ENCODE peak calls at places on chromosomes 2 and 18, in six cellular contexts. J, X, I, G, K and B are unnamed samples.

GRCh38 chr2:133497261-133497893 is 70.9 kb downstream of the NCKAP5 start:
- DNase-seq in J (no peak), X (no peak), K (no peak), G (no peak), I (no peak), B (no peak)

GRCh38 chr2:141362311-141362710 is 768.5 kb downstream of the LRP1B start:
- DNase-seq in K (no peak), I (no peak), X (no peak), J (no peak), G (no peak), B (no peak)

GRCh38 chr18:31942301-31942998 is 478 bp downstream of the TRAPPC8 start:
- DNase-seq in K (peak), G (peak), I (peak), J (no peak), X (no peak), B (no peak)

GRCh38 chr2:112204411-112204810 is 50.4 kb downstream of the ZC3H8 start:
- DNase-seq in I (no peak), K (no peak), G (no peak), X (no peak), J (no peak), B (peak)

GRCh38 chr18:63788447-63789096 is 13.4 kb downstream of the SERPINB7 start:
- DNase-seq in I (no peak), X (peak), K (no peak), J (peak), G (no peak), B (no peak)

GRCh38 chr2:71174207-71174606 is 43.8 kb downstream of the MPHOSPH10 start:
- DNase-seq in G (no peak), J (no peak), I (no peak), K (no peak), X (no peak), B (no peak)

GRCh38 chr2:124066776-124067175 is 41.7 kb downstream of the CNTNAP5 start:
- DNase-seq in G (no peak), X (no peak), J (no peak), K (no peak), I (no peak), B (no peak)

GRCh38 chr2:140657657-140658056 is 1473.2 kb downstream of the LRP1B start:
- DNase-seq in X (no peak), I (no peak), J (no peak), K (no peak), G (no peak), B (no peak)

GRCh38 chr2:241379481-241380480 is 23.7 kb downstream of the FARP2 start:
- DNase-seq in I (no peak), G (no peak), J (no peak), X (no peak), K (no peak), B (no peak)

GRCh38 chr2:84856785-84857184 is 24.1 kb downstream of the TRABD2A start:
- DNase-seq in X (no peak), G (no peak), I (no peak), K (no peak), J (no peak), B (no peak)

GRCh38 chr18:9335255-9336045 is 877 bp downstream of the TWSG1 start:
- DNase-seq in J (no peak), I (no peak), K (no peak), G (no peak), X (no peak), B (no peak)

GRCh38 chr2:191165190-191165643 is 14.4 kb upstream of the STAT4 start:
- DNase-seq in K (no peak), G (no peak), J (no peak), X (no peak), I (no peak), B (peak)

GRCh38 chr2:224434618-224435017 is 32.7 kb upstream of the FAM124B start:
- DNase-seq in J (no peak), I (no peak), K (no peak), G (no peak), X (no peak), B (no peak)

GRCh38 chr2:197306691-197307030 is 3.9 kb downstream of the ANKRD44 start:
- DNase-seq in J (no peak), K (peak), X (no peak), G (peak), I (peak), B (no peak)

GRCh38 chr2:218081063-218081462 is 12.0 kb downstream of the RUFY4 start:
- DNase-seq in I (no peak), X (no peak), G (no peak), J (no peak), K (no peak), B (no peak)

GRCh38 chr2:126657636-126658315 is 1.8 kb downstream of the GYPC start:
- DNase-seq in K (peak), G (peak), J (peak), I (peak), X (peak), B (no peak)

GRCh38 chr2:224982910-224983688 is 59.2 kb downstream of the DOCK10 start:
- DNase-seq in G (peak), K (no peak), I (no peak), J (no peak), X (peak), B (no peak)

GRCh38 chr2:205754924-205755321 is 72.6 kb downstream of the NRP2 start:
- DNase-seq in I (no peak), X (no peak), J (no peak), G (no peak), K (no peak), B (peak)

GRCh38 chr18:12008181-12008767 is 27.0 kb downstream of the IMPA2 start:
- DNase-seq in G (no peak), I (peak), X (no peak), K (no peak), J (no peak), B (peak)

GRCh38 chr2:239108459-239108858 is 260.6 kb downstream of the TWIST2 start:
- DNase-seq in X (no peak), J (no peak), G (no peak), K (no peak), I (no peak), B (no peak)

GRCh38 chr18:28855524-28855923 is 678.6 kb upstream of the CDH2 start:
- DNase-seq in K (no peak), G (no peak), X (no peak), I (no peak), J (no peak), B (no peak)

GRCh38 chr2:223114917-223115316 is 62.9 kb downstream of the KCNE4 start:
- DNase-seq in I (no peak), G (no peak), J (no peak), K (no peak), X (no peak), B (no peak)

GRCh38 chr2:150619607-150620330 is 132.3 kb upstream of the RND3 start:
- DNase-seq in K (no peak), X (no peak), I (no peak), J (peak), G (no peak), B (no peak)

GRCh38 chr2:13056259-13056843 is 339.6 kb downstream of the TRIB2 start:
- DNase-seq in X (no peak), K (no peak), I (no peak), G (no peak), J (no peak), B (no peak)

GRCh38 chr2:241325257-241325656 is 9.5 kb downstream of the SEPTIN2 start:
- DNase-seq in G (no peak), X (no peak), I (no peak), K (no peak), J (no peak), B (no peak)

GRCh38 chr2:119758881-119759450 is 756 bp upstream of the PTPN4 start:
- DNase-seq in X (no peak), J (no peak), G (no peak), K (no peak), I (no peak), B (no peak)